ENCODE peak calls at places on chromosomes 7 and 10, in six cellular contexts. D, Y, P, N, W and C are unnamed samples.

GRCh38 chr10:126639084-126639483 is 31.4 kb downstream of the C10orf90 start:
- DNase-seq in N (no peak), D (no peak), Y (no peak), W (no peak), P (no peak), C (no peak)

GRCh38 chr7:48594349-48594748 is 330.0 kb upstream of the CDC14C start:
- DNase-seq in N (no peak), P (no peak), D (no peak), W (no peak), Y (no peak), C (no peak)

GRCh38 chr7:99109108-99110051 is 34.5 kb downstream of the SMURF1 start:
- DNase-seq in D (no peak), Y (peak; percentile 62), N (peak; percentile 48), W (peak; percentile 33), P (no peak), C (no peak)

GRCh38 chr7:25391295-25391861 is 163.1 kb upstream of the NPVF start:
- DNase-seq in Y (peak; percentile 22), W (no peak), N (peak; percentile 72), D (no peak), P (no peak), C (peak; percentile 14)

GRCh38 chr7:80775972-80776371 is 137.5 kb downstream of the CD36 start:
- DNase-seq in W (no peak), Y (no peak), N (no peak), P (no peak), D (no peak), C (no peak)

GRCh38 chr10:62157601-62158000 is 111.0 kb downstream of the RTKN2 start:
- DNase-seq in P (no peak), Y (no peak), D (no peak), N (no peak), W (no peak), C (no peak)

GRCh38 chr7:157483515-157483914 is 146.7 kb downstream of the DNAJB6 start:
- DNase-seq in P (no peak), Y (no peak), W (no peak), N (no peak), D (no peak), C (no peak)

GRCh38 chr10:42645103-42645502 is 6.7 kb upstream of the ZNF33B start:
- DNase-seq in N (no peak), D (no peak), W (no peak), Y (no peak), P (no peak), C (no peak)

GRCh38 chr7:617614-618538 is 98.2 kb upstream of the PDGFA start:
- DNase-seq in W (no peak), N (no peak), Y (no peak), D (no peak), P (no peak), C (peak; percentile 53)

GRCh38 chr7:79434867-79435266 is 18.6 kb downstream of the MAGI2 start:
- DNase-seq in Y (no peak), D (no peak), P (no peak), W (no peak), N (no peak), C (no peak)

GRCh38 chr7:39691821-39692220 is 68.4 kb downstream of the RALA start:
- DNase-seq in W (no peak), Y (peak; percentile 74), D (no peak), P (no peak), N (peak; percentile 71), C (peak; percentile 76)

GRCh38 chr7:106041140-106041717 is 70.9 kb downstream of the SYPL1 start:
- DNase-seq in D (no peak), P (no peak), N (no peak), Y (peak; percentile 29), W (no peak), C (no peak)

GRCh38 chr10:78981257-78981969 is 87.4 kb upstream of the ZMIZ1 start:
- DNase-seq in Y (no peak), D (no peak), P (peak; percentile 24), W (no peak), N (no peak), C (no peak)

GRCh38 chr7:157719705-157720655 is 383.2 kb downstream of the DNAJB6 start:
- DNase-seq in Y (no peak), W (no peak), D (no peak), N (no peak), P (no peak), C (no peak)

GRCh38 chr10:86440874-86441838 is 74.6 kb upstream of the GRID1 start:
- DNase-seq in D (no peak), W (no peak), Y (peak; percentile 91), N (peak; percentile 23), P (no peak), C (peak; percentile 68)

GRCh38 chr10:11177926-11178453 is 160.3 kb downstream of the CELF2 start:
- DNase-seq in Y (no peak), N (no peak), P (no peak), D (no peak), W (no peak), C (no peak)

GRCh38 chr10:119191881-119192280 is 13.3 kb upstream of the PRDX3 start:
- DNase-seq in Y (no peak), D (no peak), N (no peak), W (no peak), P (no peak), C (no peak)

GRCh38 chr7:85025312-85025756 is 161.5 kb downstream of the SEMA3D start:
- DNase-seq in P (peak; percentile 15), W (no peak), Y (no peak), N (no peak), D (no peak), C (no peak)

GRCh38 chr10:113273877-113274829 is 278.7 kb upstream of the HABP2 start:
- DNase-seq in P (no peak), W (no peak), D (no peak), N (no peak), Y (no peak), C (peak; percentile 81)

GRCh38 chr7:150962743-150963399 is 15.2 kb downstream of the KCNH2 start:
- DNase-seq in P (no peak), N (peak; percentile 27), D (no peak), W (peak; percentile 58), Y (peak; percentile 37), C (peak; percentile 100)

GRCh38 chr7:155844019-155844453 is 31.8 kb upstream of the SHH start:
- DNase-seq in W (no peak), N (peak; percentile 55), Y (no peak), P (no peak), D (no peak), C (no peak)
- TF ChIP-seq CTCF in W (no peak), N (no peak), Y (no peak), P (no peak), D (no peak), C (no peak)

DNA sequence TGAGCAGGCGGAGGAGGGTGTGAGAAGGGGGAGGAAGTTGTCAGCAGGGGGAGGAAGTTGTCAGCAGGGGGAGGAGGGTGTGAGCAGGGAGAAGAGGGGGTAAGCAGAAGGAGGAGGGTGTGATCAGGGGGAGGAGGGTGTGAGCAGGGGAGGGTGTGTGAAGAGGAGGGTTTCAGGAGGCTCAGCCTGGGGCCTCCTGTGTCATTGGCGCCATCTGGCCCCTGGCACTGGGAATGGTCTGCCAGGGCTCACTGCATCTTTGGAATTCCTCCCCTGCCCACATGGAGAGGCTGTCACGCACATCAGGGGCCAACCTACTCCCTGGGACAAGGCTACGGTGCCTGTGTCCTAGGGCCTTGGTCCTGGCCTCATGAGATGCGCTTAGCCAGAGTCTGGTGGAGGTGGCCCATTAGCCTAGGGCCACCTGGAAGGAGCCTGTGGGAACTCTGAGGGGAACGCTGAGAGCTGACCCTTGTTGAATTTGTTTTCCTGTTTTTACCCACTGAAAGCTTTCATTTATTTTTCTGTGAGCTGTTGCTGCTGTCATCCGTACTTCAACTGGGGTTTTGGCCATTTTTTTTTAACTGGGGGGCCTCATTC is 18.0 kb downstream of the CAMK2B start:
- DNase-seq in D (peak; percentile 71), Y (peak; percentile 19), N (peak; percentile 54), P (no peak), W (no peak), C (peak; percentile 92)
- TF ChIP-seq CTCF in D (peak; percentile 53), Y (peak; percentile 56), N (peak; percentile 57), P (peak; percentile 46), W (no peak), C (peak; percentile 38)

DNA sequence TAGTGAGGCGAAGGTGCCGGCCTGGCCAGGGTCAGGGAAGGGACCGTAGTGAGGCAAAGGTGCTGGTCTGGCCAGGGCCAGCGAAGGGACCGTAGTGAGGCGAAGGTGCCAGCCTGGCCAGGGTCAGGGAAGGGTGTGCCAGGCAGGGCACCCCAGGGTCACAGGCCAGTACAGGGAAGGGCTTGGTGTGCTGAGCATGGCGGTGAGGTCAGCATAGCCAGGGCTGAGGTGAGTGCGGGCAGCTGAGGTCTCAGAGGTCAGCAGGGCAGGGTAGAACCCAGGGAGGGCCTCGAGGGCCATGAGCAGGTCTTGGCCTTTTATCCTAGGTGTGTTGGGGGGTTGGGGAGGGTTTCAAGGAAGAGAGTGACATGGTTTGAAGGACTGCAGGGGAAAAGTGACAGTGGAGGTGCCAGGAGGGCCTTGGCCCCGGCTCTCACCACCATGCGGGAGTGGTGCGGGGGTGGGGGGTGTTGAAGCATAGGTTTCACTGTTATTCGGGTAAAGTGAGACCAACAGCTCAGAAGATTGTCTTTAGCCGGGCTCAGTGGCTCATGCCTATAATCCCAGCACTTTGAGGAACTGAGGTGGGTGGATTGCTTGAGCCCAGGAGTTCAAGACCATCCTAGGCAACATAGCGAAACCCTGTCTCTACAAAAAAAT is 93.3 kb downstream of the CHST15 start:
- DNase-seq in N (no peak), D (peak; percentile 50), Y (no peak), W (no peak), P (no peak), C (no peak)
- TF ChIP-seq CTCF in N (no peak), D (no peak), Y (no peak), W (no peak), P (no peak), C (no peak)

GRCh38 chr7:102978280-102978679 is 65.5 kb downstream of the LRRC17 start:
- DNase-seq in P (no peak), N (peak; percentile 58), Y (peak; percentile 82), D (no peak), W (no peak), C (peak; percentile 65)

GRCh38 chr7:102975854-102976253 is 63.1 kb downstream of the LRRC17 start:
- DNase-seq in D (no peak), P (no peak), Y (no peak), W (no peak), N (no peak), C (no peak)

GRCh38 chr7:102973096-102973802 is 60.4 kb downstream of the LRRC17 start:
- DNase-seq in P (no peak), Y (no peak), D (no peak), N (no peak), W (no peak), C (no peak)

GRCh38 chr7:102976493-102976892 is 63.7 kb downstream of the LRRC17 start:
- DNase-seq in W (no peak), D (no peak), N (no peak), Y (no peak), P (no peak), C (no peak)

DNA sequence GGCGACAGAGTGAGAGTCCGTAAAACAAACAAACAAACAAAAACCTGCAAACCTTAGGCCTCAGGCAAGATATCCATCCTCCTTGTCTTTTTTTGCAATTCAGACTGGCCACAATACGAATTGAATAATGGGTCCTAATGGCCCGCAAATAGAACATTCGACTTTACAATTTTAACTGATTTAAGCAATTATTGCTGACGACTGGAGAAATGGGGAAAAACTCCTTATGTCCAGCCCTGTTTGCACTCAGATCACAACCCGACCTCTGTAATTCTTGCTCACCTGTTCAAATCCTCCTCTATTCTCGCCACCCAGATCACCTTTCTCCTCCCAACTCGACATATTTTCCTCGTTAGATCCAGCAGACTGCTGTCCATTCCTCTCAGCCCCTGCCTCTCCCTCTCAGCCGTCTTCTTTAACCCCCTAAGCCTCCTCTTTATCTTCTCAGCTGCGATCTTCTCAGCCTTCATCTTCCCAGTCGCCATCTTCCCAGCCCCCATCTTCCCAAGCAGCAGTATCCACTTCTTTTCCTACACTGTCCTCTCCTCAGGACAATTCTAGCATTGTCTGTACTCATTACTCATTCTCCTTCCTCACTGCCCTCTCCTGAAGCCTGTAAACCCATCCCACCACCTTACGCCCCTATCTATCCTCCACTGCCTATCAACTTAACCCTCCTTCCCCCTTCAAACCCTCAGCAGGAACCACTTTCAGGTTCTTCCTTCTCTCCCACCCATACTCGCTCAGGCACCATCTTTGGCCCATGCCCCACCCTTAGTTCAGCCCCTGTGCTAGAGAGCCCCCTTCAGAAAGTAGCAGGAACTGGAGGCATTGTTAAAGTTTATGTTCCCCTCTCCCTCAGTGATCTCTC is 61.8 kb downstream of the LRRC17 start:
- DNase-seq in P (no peak), N (no peak), D (no peak), W (no peak), Y (no peak), C (peak; percentile 5)
- TF ChIP-seq CTCF in P (peak; percentile 26), N (peak; percentile 13), D (peak; percentile 20), W (no peak), Y (no peak), C (peak; percentile 29)